ENCODE peak calls at places on chromosomes 13 and 19, in ten cellular contexts. D is RWPE1; C is cardiac muscle cell; R is fibroblast of lung; W is stimulated activated CD4-positive, alpha-beta T cell treated with anti-CD3 and anti-CD28 coated beads, Interleukin-1b, Interleukin-23, amount 100 ng/mL, for 1 hour; J is LHCN-M2; B is AG04450; G is SW480; M is erythroblast; T is KG1. F is an unnamed sample.

GRCh38 chr13:27969073-27969865 is at the start of gene CDX2:
- DNase-seq in G (peak), T (no peak), D (no peak), C (no peak), R (no peak), W (no peak), B (no peak), M (no peak), J (no peak), F (no peak)

GRCh38 chr13:24306632-24307031 is 2.7 kb upstream of the C1QTNF9 start:
- DNase-seq in T (no peak), G (no peak), J (peak), B (peak), W (no peak), M (no peak), R (peak), D (no peak), C (peak), F (peak)

GRCh38 chr13:110756268-110756667 is 42.8 kb downstream of the ING1 start:
- DNase-seq in J (no peak), D (no peak), T (no peak), G (no peak), R (peak), B (peak), W (no peak), C (peak), M (no peak), F (peak)

GRCh38 chr19:48290341-48290922 is 20.6 kb downstream of the ZNF114 start:
- DNase-seq in G (no peak), D (peak), R (peak), W (no peak), M (no peak), B (no peak), C (peak), J (no peak), T (no peak), F (peak)

GRCh38 chr13:28671393-28671792 is 12.5 kb downstream of the POMP start:
- DNase-seq in B (no peak), M (no peak), T (no peak), C (no peak), R (no peak), J (no peak), W (no peak), D (no peak), G (no peak), F (no peak)

GRCh38 chr19:12796146-12797071 is 5.1 kb downstream of the JUNB start:
- DNase-seq in D (peak), J (peak), T (peak), B (no peak), W (no peak), C (peak), M (peak), G (peak), R (peak), F (peak)

GRCh38 chr19:46913852-46914430 is 53.1 kb downstream of the ARHGAP35 start:
- DNase-seq in R (peak), W (no peak), D (no peak), C (no peak), B (no peak), J (no peak), M (peak), G (peak), T (peak), F (no peak)

GRCh38 chr19:13024126-13024957 is 29.1 kb downstream of the NFIX start:
- DNase-seq in R (no peak), W (no peak), J (no peak), G (peak), B (no peak), M (no peak), C (peak), T (no peak), D (no peak), F (peak)

GRCh38 chr13:113562085-113562749 is 22.3 kb upstream of the TFDP1 start:
- DNase-seq in M (peak), W (no peak), T (peak), D (peak), J (peak), C (peak), G (peak), B (peak), R (peak), F (peak)

GRCh38 chr19:5091576-5092215 is 122.8 kb downstream of the KDM4B start:
- DNase-seq in C (no peak), R (no peak), D (no peak), T (no peak), B (no peak), G (no peak), M (no peak), W (no peak), J (no peak), F (no peak)

GRCh38 chr19:13684021-13684420 is 80.3 kb upstream of the MRI1 start:
- DNase-seq in D (no peak), W (no peak), C (no peak), B (no peak), R (no peak), T (no peak), G (no peak), J (no peak), M (no peak), F (no peak)

GRCh38 chr13:31154939-31155338 is 6.8 kb downstream of the HSPH1 start:
- DNase-seq in R (no peak), B (no peak), D (no peak), J (peak), W (no peak), C (no peak), G (no peak), M (no peak), T (no peak), F (peak)

GRCh38 chr19:4575267-4575793 is 15.8 kb upstream of the SEMA6B start:
- DNase-seq in D (peak), W (no peak), J (peak), M (no peak), T (no peak), R (peak), G (peak), B (peak), C (peak), F (peak)

GRCh38 chr19:39351537-39352037 is 9.4 kb downstream of the SAMD4B start:
- DNase-seq in R (peak), B (no peak), W (no peak), T (no peak), D (no peak), C (peak), G (no peak), J (peak), M (peak), F (no peak)

GRCh38 chr13:79405501-79405830 is 589 bp downstream of the RBM26 start:
- DNase-seq in R (no peak), M (no peak), W (no peak), J (peak), C (no peak), T (no peak), G (peak), D (peak), B (no peak), F (no peak)

GRCh38 chr19:15264933-15265206 is 32.6 kb upstream of the EPHX3 start:
- DNase-seq in B (no peak), D (no peak), M (no peak), G (no peak), R (no peak), T (no peak), J (no peak), W (no peak), C (no peak), F (no peak)

F was measured in HCEC 1CT.